ENCODE peak calls at places on chromosome 4, in four cellular contexts. K is fibroblast of pulmonary artery, Z is CD14-positive monocyte, O is PC-9. A is an unnamed sample.

GRCh38 chr4:2299794-2300193 is 37.9 kb upstream of the MXD4 start:
- DNase-seq in K (no peak), O (no peak), Z (no peak), A (no peak)

GRCh38 chr4:31021008-31021407 is 300.8 kb downstream of the PCDH7 start:
- DNase-seq in Z (no peak), K (no peak), O (no peak), A (no peak)

GRCh38 chr4:137819964-137820383 is 287.7 kb upstream of the PCDH18 start:
- DNase-seq in O (peak; percentile 12), Z (no peak), K (peak; percentile 79), A (peak; percentile 9)

GRCh38 chr4:32161382-32161781 is 1441.2 kb downstream of the PCDH7 start:
- DNase-seq in Z (no peak), O (no peak), K (peak; percentile 77), A (no peak)

GRCh38 chr4:65954416-65954815 is 284.1 kb upstream of the EPHA5 start:
- DNase-seq in K (peak; percentile 45), Z (no peak), O (no peak), A (no peak)

GRCh38 chr4:36322921-36323354 is 41.5 kb downstream of the DTHD1 start:
- DNase-seq in K (no peak), Z (no peak), O (no peak), A (peak; percentile 20)

GRCh38 chr4:104491826-104492771 is 2.6 kb downstream of the CXXC4 start:
- DNase-seq in K (peak; percentile 2), O (peak; percentile 3), Z (no peak), A (peak; percentile 67)

GRCh38 chr4:140426610-140427103 is 791 bp downstream of the CLGN start:
- DNase-seq in O (no peak), Z (no peak), K (no peak), A (peak; percentile 16)

GRCh38 chr4:84751707-84752106 is 168.8 kb downstream of the CDS1 start:
- DNase-seq in Z (no peak), O (no peak), K (no peak), A (no peak)

GRCh38 chr4:177532363-177532762 is 90.1 kb upstream of the AGA start:
- DNase-seq in O (no peak), K (no peak), Z (no peak), A (no peak)

GRCh38 chr4:61740950-61741638 is 541.0 kb downstream of the ADGRL3 start:
- DNase-seq in Z (no peak), O (no peak), K (peak; percentile 47), A (no peak)

GRCh38 chr4:1767770-1768366 is 25.2 kb upstream of the FGFR3 start:
- DNase-seq in K (peak; percentile 38), Z (no peak), O (peak; percentile 46), A (peak; percentile 83)

GRCh38 chr4:153535735-153536494 is 69.8 kb downstream of the TMEM131L start:
- DNase-seq in O (no peak), Z (no peak), K (peak; percentile 38), A (no peak)

GRCh38 chr4:26083987-26084386 is 170.0 kb downstream of the SMIM20 start:
- DNase-seq in Z (no peak), O (peak; percentile 44), K (peak; percentile 52), A (peak; percentile 35)

GRCh38 chr4:55124337-55125076 is 888 bp downstream of the KDR start:
- DNase-seq in K (peak; percentile 44), O (no peak), Z (no peak), A (no peak)

GRCh38 chr4:11622961-11623725 is 194.4 kb upstream of the HS3ST1 start:
- DNase-seq in K (no peak), Z (no peak), O (no peak), A (no peak)

GRCh38 chr4:56658410-56659003 is 22.6 kb downstream of the HOPX start:
- DNase-seq in K (peak; percentile 60), Z (no peak), O (no peak), A (no peak)

GRCh38 chr4:31235961-31236360 is 515.8 kb downstream of the PCDH7 start:
- DNase-seq in Z (no peak), K (no peak), O (no peak), A (no peak)

DNA sequence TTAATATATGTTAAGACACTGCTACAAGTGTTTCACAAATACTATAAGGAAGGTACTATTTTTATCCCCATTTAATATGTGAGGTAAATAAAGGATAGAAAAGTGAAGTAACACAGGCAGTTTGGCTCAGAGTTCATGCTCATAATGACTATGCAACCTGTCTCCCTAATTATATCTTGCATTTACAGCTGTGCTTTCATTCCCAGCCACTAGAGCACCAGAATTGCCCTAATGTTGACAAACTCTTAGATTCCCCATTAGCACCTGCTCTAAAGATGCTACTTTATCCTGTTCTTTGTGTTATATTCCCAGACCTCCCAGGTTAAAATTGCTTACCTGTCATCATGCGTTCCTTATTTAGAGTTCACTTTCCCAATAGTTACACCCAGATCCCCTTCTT is 833.6 kb downstream of the CCSER1 start:
- DNase-seq in K (no peak), Z (no peak), O (no peak), A (no peak)
- TF ChIP-seq CTCF in K (no peak), Z (no peak), O (no peak), A (no peak)

GRCh38 chr4:106809083-106809482 is 227.0 kb downstream of the DKK2 start:
- DNase-seq in O (no peak), K (peak; percentile 75), Z (no peak), A (no peak)
- TF ChIP-seq CTCF in O (no peak), K (peak; percentile 53), Z (peak; percentile 65), A (no peak)

GRCh38 chr4:42398448-42399355 is 1.4 kb downstream of the SHISA3 start:
- DNase-seq in O (no peak), K (no peak), Z (no peak), A (no peak)
- TF ChIP-seq CTCF in O (no peak), K (peak; percentile 12), Z (no peak), A (no peak)

GRCh38 chr4:7224878-7225533 is 32.7 kb downstream of the SORCS2 start:
- DNase-seq in K (no peak), O (no peak), Z (no peak), A (no peak)
- TF ChIP-seq CTCF in K (no peak), O (no peak), Z (no peak), A (no peak)

DNA sequence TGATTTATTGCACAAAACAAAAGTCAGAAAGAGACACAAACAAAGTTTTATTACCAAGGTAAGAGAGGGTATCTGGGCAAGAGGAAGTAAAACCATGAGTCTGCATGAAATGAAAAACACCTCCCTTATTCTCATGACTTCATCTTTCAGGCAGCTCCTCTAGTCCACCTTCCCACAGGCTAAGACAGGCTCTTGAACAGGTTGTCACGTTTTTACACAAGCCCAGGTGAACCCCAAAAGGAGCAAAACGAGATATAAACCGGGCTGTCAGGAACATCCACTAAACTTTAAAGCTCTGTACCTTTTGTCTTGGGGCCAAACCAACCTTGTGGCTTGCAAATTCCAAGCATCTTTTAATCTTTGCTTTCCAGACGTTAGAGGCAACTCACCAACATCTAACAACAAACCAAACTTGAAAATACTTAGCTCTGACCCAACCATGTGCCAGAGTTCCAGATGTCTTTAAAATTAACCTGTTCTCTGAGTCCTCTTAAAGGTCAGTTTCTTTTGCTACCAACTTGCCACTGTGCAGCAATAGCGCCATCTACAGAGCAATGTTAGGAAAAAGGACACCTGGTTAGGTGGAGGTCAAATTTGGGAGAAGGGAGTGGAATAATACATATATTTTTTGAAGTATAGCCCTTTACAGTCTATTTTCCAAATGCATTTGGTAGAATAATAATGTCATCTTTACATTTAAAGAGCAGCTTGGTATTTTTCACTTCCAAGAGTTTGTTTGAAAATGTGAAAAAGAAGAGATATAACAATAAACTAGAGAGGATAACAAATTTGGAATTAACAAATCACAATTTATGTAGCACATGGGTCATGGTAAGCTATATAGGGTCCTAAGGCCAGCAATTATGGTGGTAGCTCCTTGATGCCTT is 73.1 kb downstream of the QRFPR start:
- DNase-seq in O (peak; percentile 31), K (peak; percentile 75), Z (no peak), A (peak; percentile 59)
- TF ChIP-seq CTCF in O (peak; percentile 92), K (peak; percentile 93), Z (peak; percentile 88), A (peak; percentile 66)

DNA sequence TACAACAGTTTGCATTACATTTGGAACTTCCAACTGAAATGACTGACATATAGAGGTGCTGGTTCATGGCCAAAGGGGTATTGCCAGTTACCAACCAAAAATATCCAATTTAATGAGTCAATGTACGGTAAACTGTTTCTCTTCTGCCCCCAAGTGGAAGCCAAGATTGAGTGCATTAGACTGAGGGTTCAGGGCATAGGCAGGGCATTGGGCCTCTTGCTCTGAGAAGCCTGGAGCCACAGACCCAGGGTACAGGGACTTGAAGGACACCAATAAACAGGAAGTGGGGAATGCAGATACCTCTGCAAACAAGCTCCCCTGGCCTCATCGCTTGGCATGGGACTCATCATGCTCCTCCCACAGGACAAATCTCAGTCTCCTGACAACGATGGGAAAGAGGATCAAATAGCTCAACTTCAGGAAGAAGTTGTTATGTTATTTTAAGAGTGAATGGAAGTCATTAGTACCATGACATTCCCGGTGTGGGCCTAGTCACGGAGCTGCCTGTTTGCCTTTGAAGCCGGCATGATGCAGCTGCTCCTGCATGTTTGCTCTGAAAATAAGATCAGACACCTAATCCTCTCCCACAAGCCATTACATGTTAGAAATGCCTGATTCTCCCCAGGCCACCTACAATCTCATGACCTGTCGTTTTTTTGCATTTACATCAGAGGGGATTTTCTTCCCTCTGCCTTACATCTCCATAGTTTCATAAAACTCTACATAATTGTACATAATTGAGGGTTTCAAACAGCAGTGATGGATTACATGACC is 224.2 kb downstream of the RCHY1 start:
- DNase-seq in Z (no peak), O (peak; percentile 4), K (peak; percentile 12), A (peak; percentile 27)
- TF ChIP-seq CTCF in Z (no peak), O (peak; percentile 61), K (peak; percentile 19), A (peak; percentile 55)

GRCh38 chr4:120977435-120977997 is 55.0 kb upstream of the PRDM5 start:
- DNase-seq in O (no peak), K (peak; percentile 76), Z (no peak), A (peak; percentile 30)
- TF ChIP-seq CTCF in O (peak; percentile 58), K (peak; percentile 86), Z (peak; percentile 28), A (peak; percentile 35)

A was measured in GM20000.